ENCODE peak calls at places on chromosomes 6 and 20, in six cellular contexts. One of them, this sample, is unnamed.

GRCh38 chr6:157205473-157206358 is 117.6 kb downstream of the TMEM242 start:
- DNase-seq in effector memory CD4-positive, alpha-beta T cell: no peak
- DNase-seq in heart left ventricle: no peak
- DNase-seq in GM23248: no peak
- DNase-seq in transverse colon: no peak
- DNase-seq in neural progenitor cell: no peak
- DNase-seq in this sample: no peak

GRCh38 chr6:9523462-9523861 is 891.4 kb downstream of the TFAP2A start:
- DNase-seq in effector memory CD4-positive, alpha-beta T cell: no peak
- DNase-seq in heart left ventricle: no peak
- DNase-seq in GM23248: peak; percentile 94
- DNase-seq in transverse colon: no peak
- DNase-seq in neural progenitor cell: no peak
- DNase-seq in this sample: peak; percentile 84

GRCh38 chr6:147001621-147002020 is 202.6 kb upstream of the STXBP5 start:
- DNase-seq in effector memory CD4-positive, alpha-beta T cell: no peak
- DNase-seq in heart left ventricle: no peak
- DNase-seq in GM23248: peak; percentile 53
- DNase-seq in transverse colon: no peak
- DNase-seq in neural progenitor cell: no peak
- DNase-seq in this sample: no peak

GRCh38 chr6:144365176-144365710 is 80.1 kb downstream of the UTRN start:
- DNase-seq in effector memory CD4-positive, alpha-beta T cell: no peak
- DNase-seq in heart left ventricle: no peak
- DNase-seq in GM23248: peak; percentile 47
- DNase-seq in transverse colon: no peak
- DNase-seq in neural progenitor cell: no peak
- DNase-seq in this sample: no peak

GRCh38 chr20:45041464-45042337 is 59.2 kb downstream of the KCNS1 start:
- DNase-seq in effector memory CD4-positive, alpha-beta T cell: no peak
- DNase-seq in heart left ventricle: no peak
- DNase-seq in GM23248: peak; percentile 82
- DNase-seq in transverse colon: peak; percentile 14
- DNase-seq in neural progenitor cell: no peak
- DNase-seq in this sample: peak; percentile 69

GRCh38 chr20:44491635-44492395 is 16.1 kb downstream of the TTPAL start:
- DNase-seq in effector memory CD4-positive, alpha-beta T cell: no peak
- DNase-seq in heart left ventricle: no peak
- DNase-seq in GM23248: peak; percentile 89
- DNase-seq in transverse colon: peak; percentile 20
- DNase-seq in neural progenitor cell: no peak
- DNase-seq in this sample: peak; percentile 64

GRCh38 chr6:105764318-105764717 is 321.8 kb upstream of the PRDM1 start:
- DNase-seq in effector memory CD4-positive, alpha-beta T cell: no peak
- DNase-seq in heart left ventricle: no peak
- DNase-seq in GM23248: no peak
- DNase-seq in transverse colon: no peak
- DNase-seq in neural progenitor cell: no peak
- DNase-seq in this sample: no peak

GRCh38 chr20:1828786-1829131 is 66.4 kb upstream of the SIRPA start:
- DNase-seq in effector memory CD4-positive, alpha-beta T cell: no peak
- DNase-seq in heart left ventricle: no peak
- DNase-seq in GM23248: no peak
- DNase-seq in transverse colon: no peak
- DNase-seq in neural progenitor cell: no peak
- DNase-seq in this sample: no peak

GRCh38 chr6:148943451-148943850 is 196.6 kb downstream of the UST start:
- DNase-seq in effector memory CD4-positive, alpha-beta T cell: no peak
- DNase-seq in heart left ventricle: no peak
- DNase-seq in GM23248: peak; percentile 74
- DNase-seq in transverse colon: no peak
- DNase-seq in neural progenitor cell: no peak
- DNase-seq in this sample: peak; percentile 45

GRCh38 chr6:48962041-48962440 is 501.0 kb downstream of the MMUT start:
- DNase-seq in effector memory CD4-positive, alpha-beta T cell: no peak
- DNase-seq in heart left ventricle: no peak
- DNase-seq in GM23248: no peak
- DNase-seq in transverse colon: no peak
- DNase-seq in neural progenitor cell: no peak
- DNase-seq in this sample: no peak

GRCh38 chr6:155955038-155955437 is 499.4 kb upstream of the NOX3 start:
- DNase-seq in effector memory CD4-positive, alpha-beta T cell: no peak
- DNase-seq in heart left ventricle: no peak
- DNase-seq in GM23248: no peak
- DNase-seq in transverse colon: no peak
- DNase-seq in neural progenitor cell: no peak
- DNase-seq in this sample: no peak

GRCh38 chr6:31908791-31909190 is 6.9 kb upstream of the ZBTB12 start:
- DNase-seq in effector memory CD4-positive, alpha-beta T cell: no peak
- DNase-seq in heart left ventricle: no peak
- DNase-seq in GM23248: peak; percentile 68
- DNase-seq in transverse colon: no peak
- DNase-seq in neural progenitor cell: no peak
- DNase-seq in this sample: peak; percentile 50

GRCh38 chr20:57180385-57180784 is 86.1 kb downstream of the BMP7 start:
- DNase-seq in effector memory CD4-positive, alpha-beta T cell: no peak
- DNase-seq in heart left ventricle: no peak
- DNase-seq in GM23248: no peak
- DNase-seq in transverse colon: no peak
- DNase-seq in neural progenitor cell: no peak
- DNase-seq in this sample: no peak

GRCh38 chr6:64580346-64580745 is 944.7 kb downstream of the PHF3 start:
- DNase-seq in effector memory CD4-positive, alpha-beta T cell: no peak
- DNase-seq in heart left ventricle: no peak
- DNase-seq in GM23248: peak; percentile 63
- DNase-seq in transverse colon: no peak
- DNase-seq in neural progenitor cell: no peak
- DNase-seq in this sample: peak; percentile 69

GRCh38 chr20:9185511-9185910 is 116.6 kb downstream of the PLCB4 start:
- DNase-seq in effector memory CD4-positive, alpha-beta T cell: no peak
- DNase-seq in heart left ventricle: no peak
- DNase-seq in GM23248: peak; percentile 60
- DNase-seq in transverse colon: no peak
- DNase-seq in neural progenitor cell: no peak
- DNase-seq in this sample: peak; percentile 6

GRCh38 chr6:39965716-39966115 is 31.5 kb upstream of the MOCS1 start:
- DNase-seq in effector memory CD4-positive, alpha-beta T cell: no peak
- DNase-seq in heart left ventricle: no peak
- DNase-seq in GM23248: no peak
- DNase-seq in transverse colon: no peak
- DNase-seq in neural progenitor cell: no peak
- DNase-seq in this sample: no peak

GRCh38 chr20:33418033-33418432 is 16.7 kb upstream of the CDK5RAP1 start:
- DNase-seq in effector memory CD4-positive, alpha-beta T cell: no peak
- DNase-seq in heart left ventricle: no peak
- DNase-seq in GM23248: no peak
- DNase-seq in transverse colon: no peak
- DNase-seq in neural progenitor cell: no peak
- DNase-seq in this sample: no peak

GRCh38 chr20:38256966-38257365 is 3.6 kb downstream of the KIAA1755 start:
- DNase-seq in effector memory CD4-positive, alpha-beta T cell: no peak
- DNase-seq in heart left ventricle: no peak
- DNase-seq in GM23248: no peak
- DNase-seq in transverse colon: no peak
- DNase-seq in neural progenitor cell: no peak
- DNase-seq in this sample: no peak

GRCh38 chr20:38258545-38259223 is 1.9 kb downstream of the KIAA1755 start:
- DNase-seq in effector memory CD4-positive, alpha-beta T cell: no peak
- DNase-seq in heart left ventricle: no peak
- DNase-seq in GM23248: no peak
- DNase-seq in transverse colon: no peak
- DNase-seq in neural progenitor cell: no peak
- DNase-seq in this sample: no peak

GRCh38 chr20:38260378-38261053 is at the start of gene KIAA1755:
- DNase-seq in effector memory CD4-positive, alpha-beta T cell: no peak
- DNase-seq in heart left ventricle: peak; percentile 69
- DNase-seq in GM23248: peak; percentile 61
- DNase-seq in transverse colon: no peak
- DNase-seq in neural progenitor cell: peak; percentile 65
- DNase-seq in this sample: no peak

GRCh38 chr20:38260025-38260377 is 534 bp downstream of the KIAA1755 start:
- DNase-seq in effector memory CD4-positive, alpha-beta T cell: no peak
- DNase-seq in heart left ventricle: no peak
- DNase-seq in GM23248: peak; percentile 50
- DNase-seq in transverse colon: no peak
- DNase-seq in neural progenitor cell: no peak
- DNase-seq in this sample: no peak

GRCh38 chr20:38261054-38261390 is 487 bp upstream of the KIAA1755 start:
- DNase-seq in effector memory CD4-positive, alpha-beta T cell: no peak
- DNase-seq in heart left ventricle: no peak
- DNase-seq in GM23248: no peak
- DNase-seq in transverse colon: no peak
- DNase-seq in neural progenitor cell: no peak
- DNase-seq in this sample: no peak
- H3K4me3 ChIP-seq in effector memory CD4-positive, alpha-beta T cell: no peak overlapping the region
- H3K4me3 ChIP-seq in heart left ventricle: no peak overlapping the region
- H3K4me3 ChIP-seq in GM23248: peak overlapping the region; percentile 69
- H3K4me3 ChIP-seq in transverse colon: no peak overlapping the region
- H3K4me3 ChIP-seq in neural progenitor cell: peak overlapping the region; percentile 51
- H3K4me3 ChIP-seq in this sample: peak overlapping the region; percentile 28

DNA sequence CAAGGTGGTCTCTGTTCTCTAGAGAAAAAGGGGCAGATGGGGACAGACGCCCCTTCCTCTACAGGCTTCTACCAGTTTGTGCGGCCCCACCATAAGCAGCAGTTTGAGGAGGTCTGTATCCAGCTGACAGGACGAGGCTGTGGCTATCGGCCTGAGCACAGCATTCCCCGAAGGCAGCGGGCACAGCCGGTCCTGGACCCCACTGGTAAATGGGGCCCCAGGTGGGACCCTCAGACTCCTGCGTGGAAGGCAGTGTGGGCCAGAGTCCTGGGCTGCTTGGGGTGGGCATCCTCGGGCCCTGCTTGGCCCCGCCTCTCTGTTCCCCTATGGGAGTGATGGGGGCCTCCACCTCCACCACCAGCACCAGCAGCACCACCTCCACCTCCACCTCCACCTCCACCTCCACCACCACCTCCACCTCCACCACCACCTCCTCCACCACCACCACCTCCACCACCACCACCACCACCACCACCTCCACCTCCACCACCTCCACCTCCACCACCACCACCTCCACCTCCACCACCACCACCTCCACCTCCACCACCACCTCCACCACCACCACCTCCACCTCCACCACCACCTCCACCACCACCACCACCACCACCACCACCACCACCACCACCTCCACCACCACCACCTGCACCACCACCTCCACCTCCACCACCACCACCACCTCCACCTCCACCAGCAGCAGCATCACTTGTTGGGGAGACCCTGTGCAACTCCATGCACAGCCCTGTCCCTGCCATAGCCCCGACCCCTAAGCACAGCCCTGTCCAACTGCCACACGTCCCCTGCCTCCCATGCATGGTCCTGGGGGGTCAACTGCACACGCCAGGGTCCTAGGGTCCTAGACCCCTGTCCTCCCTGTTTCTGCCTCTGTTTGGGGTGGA is 3.1 kb upstream of the TNFRSF6B start:
- DNase-seq in effector memory CD4-positive, alpha-beta T cell: no peak
- DNase-seq in heart left ventricle: peak; percentile 58
- DNase-seq in GM23248: no peak
- DNase-seq in transverse colon: no peak
- DNase-seq in neural progenitor cell: no peak
- DNase-seq in this sample: no peak
- H3K4me3 ChIP-seq in effector memory CD4-positive, alpha-beta T cell: no peak overlapping the region
- H3K4me3 ChIP-seq in heart left ventricle: no peak overlapping the region
- H3K4me3 ChIP-seq in GM23248: no peak overlapping the region
- H3K4me3 ChIP-seq in transverse colon: no peak overlapping the region
- H3K4me3 ChIP-seq in neural progenitor cell: no peak overlapping the region
- H3K4me3 ChIP-seq in this sample: no peak overlapping the region

GRCh38 chr6:36650848-36651247 is 27.7 kb upstream of the CDKN1A start:
- DNase-seq in effector memory CD4-positive, alpha-beta T cell: no peak
- DNase-seq in heart left ventricle: no peak
- DNase-seq in GM23248: no peak
- DNase-seq in transverse colon: peak; percentile 51
- DNase-seq in neural progenitor cell: no peak
- DNase-seq in this sample: no peak
- H3K4me3 ChIP-seq in effector memory CD4-positive, alpha-beta T cell: no peak overlapping the region
- H3K4me3 ChIP-seq in heart left ventricle: no peak overlapping the region
- H3K4me3 ChIP-seq in GM23248: no peak overlapping the region
- H3K4me3 ChIP-seq in transverse colon: no peak overlapping the region
- H3K4me3 ChIP-seq in neural progenitor cell: no peak overlapping the region
- H3K4me3 ChIP-seq in this sample: no peak overlapping the region

GRCh38 chr6:79949235-79949634 is 1.9 kb upstream of the ELOVL4 start:
- DNase-seq in effector memory CD4-positive, alpha-beta T cell: peak; percentile 59
- DNase-seq in heart left ventricle: no peak
- DNase-seq in GM23248: peak; percentile 85
- DNase-seq in transverse colon: peak; percentile 64
- DNase-seq in neural progenitor cell: peak; percentile 92
- DNase-seq in this sample: peak; percentile 82
- H3K4me3 ChIP-seq in effector memory CD4-positive, alpha-beta T cell: no peak overlapping the region
- H3K4me3 ChIP-seq in heart left ventricle: no peak overlapping the region
- H3K4me3 ChIP-seq in GM23248: no peak overlapping the region
- H3K4me3 ChIP-seq in transverse colon: no peak overlapping the region
- H3K4me3 ChIP-seq in neural progenitor cell: no peak overlapping the region
- H3K4me3 ChIP-seq in this sample: no peak overlapping the region

DNA sequence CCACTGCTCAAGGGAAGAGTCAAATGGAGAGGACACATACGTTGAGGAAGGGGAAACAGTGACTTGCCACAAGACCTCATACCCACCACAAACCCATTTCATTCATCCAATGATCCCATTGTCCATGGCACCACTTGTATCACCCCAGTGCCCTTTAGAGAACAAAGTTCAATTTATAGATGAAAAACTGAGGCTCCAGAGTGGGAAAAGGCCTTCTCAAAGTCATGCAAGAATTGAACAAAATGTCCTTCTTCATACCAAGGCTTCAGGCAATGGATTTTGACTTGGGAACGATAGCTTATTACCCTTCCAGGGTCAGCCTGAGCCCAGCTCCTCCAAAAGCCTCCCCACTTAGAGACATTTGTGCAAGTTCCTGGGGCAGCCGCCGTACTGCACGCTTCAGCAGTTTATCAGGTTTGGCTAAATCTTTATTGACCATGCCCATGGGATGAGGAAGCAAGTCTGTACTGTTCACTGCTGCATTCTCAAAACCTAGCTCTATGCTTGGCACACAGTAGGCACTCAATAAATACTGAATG is 47.3 kb upstream of the MRPS10 start:
- DNase-seq in effector memory CD4-positive, alpha-beta T cell: no peak
- DNase-seq in heart left ventricle: no peak
- DNase-seq in GM23248: no peak
- DNase-seq in transverse colon: no peak
- DNase-seq in neural progenitor cell: no peak
- DNase-seq in this sample: no peak
- H3K4me3 ChIP-seq in effector memory CD4-positive, alpha-beta T cell: no peak overlapping the region
- H3K4me3 ChIP-seq in heart left ventricle: no peak overlapping the region
- H3K4me3 ChIP-seq in GM23248: no peak overlapping the region
- H3K4me3 ChIP-seq in transverse colon: no peak overlapping the region
- H3K4me3 ChIP-seq in neural progenitor cell: no peak overlapping the region
- H3K4me3 ChIP-seq in this sample: no peak overlapping the region